ENCODE peak calls at places on chromosomes 6 and 20, in eight cellular contexts. B, T, I, E, A, U, Y and R are unnamed samples.

GRCh38 chr20:14142964-14143627 is 147.8 kb downstream of the MACROD2 start:
- DNase-seq in U (peak; percentile 42), I (no peak), Y (no peak), A (no peak), B (no peak), E (peak; percentile 56), T (no peak), R (no peak)

GRCh38 chr6:166542580-166542912 is 43.9 kb downstream of the RAMACL start:
- DNase-seq in A (no peak), U (no peak), I (no peak), E (peak; percentile 17), B (no peak), Y (peak; percentile 33), T (no peak), R (no peak)

GRCh38 chr6:35367646-35368037 is 25.3 kb downstream of the PPARD start:
- DNase-seq in T (no peak), E (no peak), B (no peak), A (no peak), Y (no peak), U (no peak), I (no peak), R (no peak)

GRCh38 chr6:137772541-137773289 is 94.3 kb upstream of the TNFAIP3 start:
- DNase-seq in T (no peak), I (no peak), E (no peak), B (no peak), A (no peak), U (no peak), Y (no peak), R (no peak)

GRCh38 chr20:50654899-50655298 is 36.4 kb downstream of the RIPOR3 start:
- DNase-seq in T (no peak), U (no peak), E (no peak), Y (no peak), A (no peak), B (no peak), I (no peak), R (no peak)

GRCh38 chr20:32507998-32508774 is 76.9 kb downstream of the NOL4L start:
- DNase-seq in A (peak; percentile 37), U (no peak), Y (no peak), B (no peak), T (no peak), E (no peak), I (no peak), R (no peak)

GRCh38 chr6:165628955-165629354 is 34.1 kb downstream of the PDE10A start:
- DNase-seq in I (no peak), A (no peak), T (no peak), U (no peak), E (no peak), B (no peak), Y (no peak), R (no peak)

GRCh38 chr6:106002005-106002404 is 84.1 kb upstream of the PRDM1 start:
- DNase-seq in A (no peak), Y (no peak), T (no peak), B (no peak), I (no peak), E (no peak), U (no peak), R (no peak)

GRCh38 chr6:26477431-26477830 is 19.7 kb downstream of the BTN2A1 start:
- DNase-seq in U (no peak), I (no peak), E (no peak), T (no peak), A (no peak), B (no peak), Y (no peak), R (no peak)

GRCh38 chr20:64212750-64213149 is 42.8 kb upstream of the PCMTD2 start:
- DNase-seq in Y (no peak), A (no peak), T (peak; percentile 47), E (peak; percentile 63), U (no peak), I (no peak), B (no peak), R (peak; percentile 80)

GRCh38 chr20:31472395-31473330 is 2.3 kb downstream of the DEFB124 start:
- DNase-seq in I (no peak), U (no peak), A (no peak), B (no peak), T (no peak), Y (no peak), E (no peak), R (peak; percentile 70)

GRCh38 chr6:6703720-6704422 is 115.4 kb downstream of the LY86 start:
- DNase-seq in B (peak; percentile 31), A (peak; percentile 95), E (no peak), I (no peak), Y (no peak), U (no peak), T (no peak), R (no peak)

GRCh38 chr20:6074145-6074561 is 20.3 kb upstream of the LRRN4 start:
- DNase-seq in T (no peak), U (peak; percentile 57), B (no peak), E (no peak), Y (no peak), A (no peak), I (no peak), R (peak; percentile 33)

GRCh38 chr6:36443951-36444428 is 1.2 kb downstream of the KCTD20 start:
- DNase-seq in T (no peak), B (no peak), E (peak; percentile 31), U (peak; percentile 50), I (no peak), Y (no peak), A (no peak), R (no peak)

GRCh38 chr20:4912380-4913142 is 88.7 kb downstream of the SLC23A2 start:
- DNase-seq in A (no peak), T (no peak), B (no peak), Y (no peak), E (no peak), U (no peak), I (no peak), R (no peak)

GRCh38 chr6:111534366-111534765 is 51.3 kb upstream of the REV3L start:
- DNase-seq in E (peak; percentile 35), A (peak; percentile 58), B (peak; percentile 66), I (no peak), T (peak; percentile 53), U (peak; percentile 7), Y (no peak), R (peak; percentile 26)

GRCh38 chr6:31967926-31968320 is 4.0 kb downstream of the DXO start:
- DNase-seq in E (no peak), U (no peak), I (no peak), T (no peak), A (no peak), Y (no peak), B (no peak), R (no peak)

GRCh38 chr20:35284267-35284991 is at the start of gene EIF6:
- DNase-seq in Y (peak; percentile 65), A (peak; percentile 87), T (peak; percentile 60), B (peak; percentile 84), E (peak; percentile 87), U (peak; percentile 91), I (peak; percentile 17), R (peak; percentile 93)

GRCh38 chr6:47241742-47242482 is 67.8 kb downstream of the TNFRSF21 start:
- DNase-seq in E (no peak), I (no peak), T (no peak), A (no peak), B (no peak), U (peak; percentile 23), Y (no peak), R (no peak)

GRCh38 chr6:80633412-80633811 is 526.9 kb downstream of the BCKDHB start:
- DNase-seq in Y (no peak), T (no peak), B (no peak), U (no peak), E (no peak), I (no peak), A (no peak), R (no peak)

GRCh38 chr6:158793432-158793831 is 25.7 kb downstream of the EZR start:
- DNase-seq in E (peak; percentile 65), T (no peak), I (no peak), A (no peak), B (no peak), U (peak; percentile 67), Y (no peak), R (no peak)

GRCh38 chr20:32985596-32985995 is 18.6 kb downstream of the SUN5 start:
- DNase-seq in U (no peak), I (no peak), B (no peak), T (no peak), A (no peak), Y (no peak), E (no peak), R (no peak)

GRCh38 chr6:2977799-2978558 is 6.6 kb upstream of the SERPINB6 start:
- DNase-seq in B (no peak), I (no peak), T (no peak), A (no peak), Y (no peak), U (no peak), E (no peak), R (no peak)

DNA sequence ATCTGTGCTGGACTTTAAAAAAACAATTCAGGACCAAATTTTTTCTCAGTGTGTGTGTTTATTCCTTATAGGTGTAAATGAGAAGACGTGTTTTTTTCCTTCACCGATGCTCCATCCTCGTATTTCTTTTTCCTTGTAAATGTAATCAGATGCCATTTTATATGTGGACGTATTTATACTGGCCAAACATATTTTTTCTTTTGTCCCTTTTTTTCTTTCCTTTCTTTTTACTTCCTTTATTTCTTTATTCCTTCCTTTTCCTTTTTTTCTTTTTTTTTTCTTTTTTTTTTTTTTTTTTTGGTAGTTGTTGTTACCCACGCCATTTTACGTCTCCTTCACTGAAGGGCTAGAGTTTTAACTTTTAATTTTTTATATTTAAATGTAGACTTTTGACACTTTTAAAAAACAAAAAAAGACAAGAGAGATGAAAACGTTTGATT is 3.7 kb downstream of the SOX4 start:
- DNase-seq in A (no peak), Y (no peak), T (no peak), E (no peak), I (no peak), B (no peak), U (no peak), R (no peak)
- TF ChIP-seq POLR2A in A (no peak), Y (no peak), T (no peak), E (no peak), I (no peak), B (no peak), U (no peak), R (no peak)

GRCh38 chr20:38856570-38856969 is 51.1 kb downstream of the PPP1R16B start:
- DNase-seq in A (no peak), U (no peak), E (no peak), T (no peak), B (no peak), Y (no peak), I (no peak), R (no peak)
- H3K4me1 ChIP-seq in A (peaks cover 24% of the 10 kb centered on the region), U (no peaks in the 10 kb centered on the region), E (no peaks in the 10 kb centered on the region), T (no peaks in the 10 kb centered on the region), B (no peaks in the 10 kb centered on the region), Y (no peaks in the 10 kb centered on the region), I (no peaks in the 10 kb centered on the region), R (no peaks in the 10 kb centered on the region)

GRCh38 chr6:52361945-52362442 is at the start of gene PAQR8:
- DNase-seq in U (peak; percentile 24), E (peak; percentile 51), I (peak; percentile 8), T (peak; percentile 33), Y (no peak), A (peak; percentile 88), B (peak; percentile 84), R (peak; percentile 80)
- H3K27ac ChIP-seq in U (peak within 1 kb of the TSS; percentile 90), E (peak within 1 kb of the TSS; percentile 75), I (peak within 1 kb of the TSS; percentile 86), T (peak within 1 kb of the TSS; percentile 67), Y (peak within 1 kb of the TSS; percentile 16), A (peak within 1 kb of the TSS; percentile 95), B (no peak within 1 kb of the TSS), R (peak within 1 kb of the TSS; percentile 82)

DNA sequence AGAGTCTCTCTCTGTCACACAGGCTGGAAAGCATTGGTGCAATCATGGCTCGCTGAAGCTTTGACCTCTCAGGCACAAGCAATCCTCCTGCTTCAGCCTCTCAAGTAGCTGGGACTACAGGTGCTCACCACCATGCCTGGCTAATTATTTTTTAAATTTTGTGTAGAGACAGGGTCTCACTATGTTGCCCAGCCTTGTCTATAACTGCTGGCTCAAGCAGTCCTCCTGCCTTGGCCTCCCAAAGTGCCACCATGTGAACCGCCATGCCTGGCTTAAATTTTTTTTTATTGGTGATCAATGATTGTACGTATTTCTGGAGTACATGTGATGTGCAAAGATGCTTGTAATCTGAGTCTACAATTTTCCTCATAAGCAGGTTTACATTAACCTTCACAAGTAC is 54.8 kb downstream of the THBS2 start:
- DNase-seq in I (no peak), E (no peak), T (no peak), Y (no peak), B (no peak), A (no peak), U (no peak), R (no peak)
- TF ChIP-seq POLR2A in I (no peak), E (no peak), T (no peak), Y (no peak), B (no peak), A (no peak), U (no peak), R (no peak)